ENCODE peak calls at places on chromosome 17, in four cellular contexts. I is stimulated activated CD4-positive, alpha-beta T cell treated with anti-CD3 and anti-CD28 coated beads, Interleukin-15, amount 100 ng/mL, for 24 hours; G is choroid plexus epithelial cell; J is aorta. V is an unnamed sample.

GRCh38 chr17:9251273-9251672 is 230.0 kb downstream of the NTN1 start:
- DNase-seq in I (no peak), G (no peak), J (no peak), V (no peak)

GRCh38 chr17:40480501-40481003 is 20.9 kb downstream of the TNS4 start:
- DNase-seq in I (peak), G (no peak), J (no peak), V (no peak)

GRCh38 chr17:77410470-77410869 is 269.7 kb downstream of the SEC14L1 start:
- DNase-seq in I (no peak), G (no peak), J (no peak), V (no peak)

GRCh38 chr17:9612016-9612415 is 33.3 kb upstream of the USP43 start:
- DNase-seq in I (no peak), G (no peak), J (no peak), V (no peak)

GRCh38 chr17:14942511-14943185 is 322.5 kb downstream of the PMP22 start:
- DNase-seq in I (no peak), G (peak), J (no peak), V (no peak)

GRCh38 chr17:7476474-7476873 is 3.0 kb downstream of the ZBTB4 start:
- DNase-seq in I (no peak), G (peak), J (no peak), V (no peak)

GRCh38 chr17:77480509-77481215 is 339.9 kb downstream of the SEC14L1 start:
- DNase-seq in I (no peak), G (no peak), J (no peak), V (no peak)

GRCh38 chr17:4796550-4796915 is 569 bp downstream of the PSMB6 start:
- DNase-seq in I (peak), G (peak), J (no peak), V (no peak)

GRCh38 chr17:63646492-63646815 is 24.2 kb downstream of the MAP3K3 start:
- DNase-seq in I (no peak), G (no peak), J (no peak), V (no peak)

GRCh38 chr17:51060396-51060795 is 60.3 kb downstream of the SPAG9 start:
- DNase-seq in I (no peak), G (no peak), J (no peak), V (no peak)

GRCh38 chr17:19706791-19707727 is 9.3 kb downstream of the SLC47A2 start:
- DNase-seq in I (no peak), G (no peak), J (no peak), V (no peak)

GRCh38 chr17:8799001-8799850 is at the start of gene MFSD6L:
- DNase-seq in I (no peak), G (peak), J (no peak), V (no peak)

GRCh38 chr17:68351395-68351794 is 60.1 kb downstream of the ARSG start:
- DNase-seq in I (no peak), G (peak), J (no peak), V (no peak)

GRCh38 chr17:31309525-31309924 is 4.3 kb downstream of the EVI2B start:
- DNase-seq in I (no peak), G (no peak), J (no peak), V (no peak)

GRCh38 chr17:8369944-8370343 is 6.6 kb downstream of the KRABD2 start:
- DNase-seq in I (no peak), G (no peak), J (no peak), V (no peak)

GRCh38 chr17:17359271-17359670 is 56.1 kb downstream of the NT5M start:
- DNase-seq in I (no peak), G (no peak), J (peak), V (peak)

GRCh38 chr17:17156107-17156506 is 50.0 kb downstream of the PLD6 start:
- DNase-seq in I (no peak), G (peak), J (no peak), V (no peak)

GRCh38 chr17:82242977-82243647 is 14.3 kb downstream of the SLC16A3 start:
- DNase-seq in I (no peak), G (peak), J (peak), V (peak)

GRCh38 chr17:64393000-64393402 is 2.3 kb upstream of the PECAM1 start:
- DNase-seq in I (peak), G (no peak), J (peak), V (no peak)

GRCh38 chr17:80605326-80606066 is 60.9 kb downstream of the RPTOR start:
- DNase-seq in I (peak), G (no peak), J (no peak), V (no peak)

GRCh38 chr17:50348522-50349240 is 2.8 kb downstream of the XYLT2 start:
- DNase-seq in I (no peak), G (peak), J (peak), V (peak)

GRCh38 chr17:38591759-38592241 is 14.0 kb downstream of the SRCIN1 start:
- DNase-seq in I (peak), G (peak), J (no peak), V (no peak)

GRCh38 chr17:72605543-72605942 is 484.7 kb downstream of the SOX9 start:
- DNase-seq in I (no peak), G (no peak), J (no peak), V (no peak)

GRCh38 chr17:49522329-49522890 is 27.3 kb downstream of the NGFR start:
- DNase-seq in I (no peak), G (no peak), J (peak), V (no peak)

GRCh38 chr17:70521821-70522256 is 352.5 kb downstream of the KCNJ2 start:
- DNase-seq in I (no peak), G (peak), J (no peak), V (no peak)

GRCh38 chr17:50288306-50288705 is 14.0 kb downstream of the TMEM92 start:
- DNase-seq in I (no peak), G (no peak), J (no peak), V (no peak)

GRCh38 chr17:8081876-8082275 is 5.6 kb downstream of the ALOX12B start:
- DNase-seq in I (no peak), G (no peak), J (no peak), V (no peak)

GRCh38 chr17:47694018-47694817 is at the start of gene TBKBP1:
- DNase-seq in I (peak), G (peak), J (peak), V (no peak)

GRCh38 chr17:73911726-73912359 is 267.6 kb upstream of the SDK2 start:
- DNase-seq in I (no peak), G (no peak), J (no peak), V (no peak)

GRCh38 chr17:67566656-67567055 is 151.1 kb upstream of the NOL11 start:
- DNase-seq in I (no peak), G (no peak), J (no peak), V (no peak)

GRCh38 chr17:30130121-30130520 is 13.5 kb downstream of the NSRP1 start:
- DNase-seq in I (no peak), G (no peak), J (no peak), V (no peak)

GRCh38 chr17:7184091-7184488 is 4.9 kb upstream of the ASGR1 start:
- DNase-seq in I (no peak), G (no peak), J (peak), V (no peak)

GRCh38 chr17:72822358-72823023 is 270.0 kb downstream of the SLC39A11 start:
- DNase-seq in I (no peak), G (peak), J (no peak), V (no peak)

V was measured in posterior vena cava.